ENCODE peak calls at places on chromosomes 11 and 22, in seven cellular contexts. O is fibroblast of lung; Q is pancreas; T is CD4-positive, alpha-beta T cell; M is small intestine; V is GM12878; W is effector memory CD4-positive, alpha-beta T cell. K is an unnamed sample. For H3K9me3, the result is how much of the 10 kb centered on the place peaks cover.

GRCh38 chr22:50032109-50032871 is 19.7 kb upstream of the IL17REL start:
- DNase-seq in O (no peak), Q (no peak), T (no peak), M (no peak), V (no peak), W (no peak), K (no peak)

GRCh38 chr11:12556155-12556554 is 118.1 kb upstream of the TEAD1 start:
- DNase-seq in O (peak), Q (no peak), T (no peak), M (no peak), V (no peak), W (no peak), K (no peak)

GRCh38 chr11:76265771-76266241 is 59.5 kb upstream of the WNT11 start:
- DNase-seq in O (peak), Q (no peak), T (no peak), M (no peak), V (no peak), W (no peak), K (no peak)

GRCh38 chr22:40147388-40148176 is 30.1 kb upstream of the TNRC6B start:
- DNase-seq in O (no peak), Q (no peak), T (no peak), M (no peak), V (no peak), W (no peak), K (no peak)

GRCh38 chr11:107590460-107591097 is 368 bp upstream of the ELMOD1 start:
- DNase-seq in O (no peak), Q (no peak), T (no peak), M (no peak), V (no peak), W (no peak), K (no peak)

GRCh38 chr11:102361100-102362021 is 14.3 kb downstream of the BIRC2 start:
- DNase-seq in O (no peak), Q (no peak), T (peak), M (peak), V (peak), W (peak), K (peak)

GRCh38 chr11:68081691-68082090 is 39.5 kb downstream of the CHKA start:
- DNase-seq in O (peak), Q (peak), T (no peak), M (no peak), V (no peak), W (no peak), K (no peak)

GRCh38 chr11:15213471-15214231 is 98.9 kb downstream of the INSC start:
- DNase-seq in O (no peak), Q (no peak), T (no peak), M (peak), V (no peak), W (no peak), K (no peak)

GRCh38 chr11:127443297-127443696 is 442.7 kb upstream of the KIRREL3 start:
- DNase-seq in O (no peak), Q (no peak), T (no peak), M (no peak), V (no peak), W (no peak), K (no peak)

DNA sequence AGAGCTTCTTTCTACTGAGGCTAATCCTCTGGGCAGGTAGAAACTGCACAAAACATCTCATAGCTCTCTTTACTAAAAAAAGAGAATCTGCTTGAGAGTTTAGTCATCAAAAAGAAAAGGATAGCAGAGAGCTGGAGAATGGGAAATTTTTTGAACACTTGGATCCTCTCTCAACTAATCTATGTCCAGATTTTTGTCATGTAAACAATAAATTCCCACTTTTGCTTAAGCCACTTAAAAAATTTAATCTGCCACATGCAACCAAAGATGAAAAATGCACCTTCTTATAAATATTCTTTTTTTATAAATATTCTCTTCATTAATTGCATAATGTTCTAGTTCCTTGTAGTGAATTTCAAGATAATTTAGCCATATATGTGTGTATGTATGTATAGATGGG is 10.5 kb downstream of the OR5D16 start:
- DNase-seq in O (no peak), Q (no peak), T (no peak), M (no peak), V (no peak), W (no peak), K (no peak)
- H3K9me3 ChIP-seq in O (under half), Q (under half), T (under half), M (under half), V (under half), W (under half), K (under half)

DNA sequence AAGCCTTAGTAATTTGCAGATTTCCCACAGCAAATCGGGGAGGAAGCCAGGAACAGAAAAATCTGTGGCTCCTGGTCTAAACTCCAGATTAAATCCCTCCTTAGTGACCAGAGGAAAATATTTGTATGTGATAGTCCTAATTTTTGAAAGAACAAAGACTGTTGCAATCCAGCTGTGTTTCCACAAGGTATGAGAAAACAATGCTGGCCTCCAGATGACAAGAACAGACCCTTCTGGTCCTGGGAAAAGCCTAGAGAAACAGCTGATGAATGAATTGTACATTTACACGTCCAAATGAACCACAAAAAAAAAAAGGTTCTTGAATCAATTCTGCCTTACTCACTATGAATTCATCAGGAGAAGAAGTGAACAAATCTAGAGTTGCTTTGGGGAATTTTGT is 63.7 kb downstream of the ETS1 start:
- DNase-seq in O (peak), Q (peak), T (no peak), M (no peak), V (no peak), W (no peak), K (no peak)
- H3K9me3 ChIP-seq in O (under half), Q (under half), T (under half), M (under half), V (under half), W (under half), K (under half)

GRCh38 chr11:41954034-41954433 is 494.6 kb upstream of the LRRC4C start:
- DNase-seq in O (peak), Q (no peak), T (no peak), M (no peak), V (no peak), W (no peak), K (no peak)
- H3K9me3 ChIP-seq in O (under half), Q (under half), T (under half), M (under half), V (under half), W (under half), K (under half)

DNA sequence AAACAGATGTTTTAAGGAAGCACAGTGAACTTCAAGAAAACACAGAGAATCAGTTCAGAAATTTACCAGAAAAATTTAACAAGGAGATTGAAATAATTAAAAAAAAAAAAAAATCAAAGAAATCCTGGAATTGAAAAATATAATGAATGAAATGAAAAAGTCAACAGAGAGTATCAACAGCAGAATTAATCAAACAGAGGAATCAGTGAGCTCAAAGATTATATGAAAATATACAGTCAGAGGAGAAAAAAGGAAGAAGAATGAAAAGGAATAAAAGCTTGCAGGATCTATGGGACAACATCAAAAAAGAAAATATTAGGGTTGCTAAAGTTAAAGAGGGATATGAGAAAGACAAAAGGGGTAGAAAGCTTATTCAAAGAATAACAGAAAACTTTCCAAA is 82.3 kb downstream of the XRRA1 start:
- DNase-seq in O (no peak), Q (no peak), T (no peak), M (no peak), V (no peak), W (no peak), K (no peak)
- H3K9me3 ChIP-seq in O (under half), Q (under half), T (half or more), M (under half), V (under half), W (under half), K (under half)

GRCh38 chr11:48384670-48385069 is 18.4 kb upstream of the OR4C5 start:
- DNase-seq in O (no peak), Q (no peak), T (no peak), M (no peak), V (no peak), W (no peak), K (no peak)
- H3K9me3 ChIP-seq in O (under half), Q (under half), T (under half), M (under half), V (under half), W (under half), K (under half)

DNA sequence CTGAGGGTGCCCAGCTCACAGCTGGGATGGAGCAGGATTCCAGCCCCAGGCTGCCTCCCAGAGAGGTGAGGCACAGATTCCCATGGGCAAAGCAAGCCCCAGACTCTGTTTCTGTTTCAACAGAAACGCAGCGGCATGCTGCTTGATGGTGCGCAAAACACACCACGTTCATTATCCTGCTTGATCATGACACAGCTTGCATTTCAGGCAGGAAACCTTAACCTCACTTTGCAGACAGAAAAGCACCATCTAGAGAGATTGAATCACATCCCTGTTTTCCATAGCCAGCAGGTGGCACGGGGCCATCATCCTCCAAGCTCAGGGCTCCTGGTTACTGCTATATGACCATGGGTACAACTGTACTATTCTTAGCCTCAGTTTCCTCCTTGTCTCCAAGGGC is 110.2 kb downstream of the TP53I11 start:
- DNase-seq in O (peak), Q (no peak), T (no peak), M (no peak), V (no peak), W (no peak), K (no peak)
- H3K9me3 ChIP-seq in O (under half), Q (under half), T (under half), M (under half), V (under half), W (under half), K (under half)

GRCh38 chr22:47449508-47450270 is 687.2 kb downstream of the TBC1D22A start:
- DNase-seq in O (no peak), Q (no peak), T (no peak), M (no peak), V (no peak), W (no peak), K (no peak)

GRCh38 chr22:47456031-47456430 is 693.6 kb downstream of the TBC1D22A start:
- DNase-seq in O (no peak), Q (no peak), T (no peak), M (no peak), V (no peak), W (no peak), K (no peak)

GRCh38 chr22:47452184-47452583 is 689.7 kb downstream of the TBC1D22A start:
- DNase-seq in O (no peak), Q (no peak), T (no peak), M (peak), V (no peak), W (no peak), K (no peak)

GRCh38 chr22:47450876-47451475 is 688.5 kb downstream of the TBC1D22A start:
- DNase-seq in O (no peak), Q (no peak), T (no peak), M (no peak), V (no peak), W (no peak), K (no peak)

DNA sequence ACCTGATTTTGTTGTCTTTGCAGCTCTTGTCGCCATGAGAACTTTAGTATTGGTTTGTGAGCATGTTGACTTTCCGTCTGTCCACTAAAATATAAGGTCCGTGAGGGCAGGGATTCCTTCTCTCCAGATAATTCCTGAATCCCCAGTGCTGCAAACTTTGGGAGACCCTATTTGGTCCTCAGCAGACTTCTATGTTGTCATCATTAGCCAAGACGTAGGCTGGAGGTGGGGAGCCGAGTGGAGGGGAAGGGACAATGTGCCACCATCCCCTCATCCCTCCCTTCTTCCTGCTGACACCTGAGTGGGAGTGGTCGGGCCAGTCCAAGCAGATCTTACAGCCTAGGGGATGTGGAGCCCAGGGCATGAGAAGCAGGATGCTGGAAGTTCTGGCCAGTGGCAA is 690.6 kb downstream of the TBC1D22A start:
- DNase-seq in O (no peak), Q (no peak), T (no peak), M (no peak), V (no peak), W (no peak), K (no peak)
- H3K9me3 ChIP-seq in O (under half), Q (under half), T (under half), M (under half), V (under half), W (under half), K (under half)

DNA sequence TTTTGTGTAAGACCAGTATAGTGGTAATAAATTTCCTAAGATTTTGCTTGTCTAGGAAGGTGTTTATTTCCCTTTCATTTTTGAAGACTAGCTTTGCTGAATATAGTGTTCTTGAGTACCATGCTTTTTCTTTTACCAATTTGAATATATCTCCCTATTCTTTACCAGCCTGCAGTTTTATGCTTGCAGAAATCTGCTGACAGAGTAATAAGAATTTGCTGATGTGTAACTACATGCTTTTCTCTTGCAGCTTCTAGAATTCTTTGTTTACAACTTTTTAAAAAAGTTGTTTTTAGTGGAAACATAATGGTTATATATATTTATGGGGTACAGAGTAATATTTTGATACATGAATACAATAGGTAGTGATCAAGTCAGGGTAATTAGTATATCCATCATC is 324.8 kb upstream of the FOLH1 start:
- DNase-seq in O (no peak), Q (no peak), T (no peak), M (no peak), V (no peak), W (no peak), K (no peak)
- H3K9me3 ChIP-seq in O (under half), Q (under half), T (under half), M (under half), V (under half), W (under half), K (under half)